ENCODE peak calls at places on chromosome 1, in ten cellular contexts. W, A, Q, P, H, F, O, R, L and X are unnamed samples.

GRCh38 chr1:85494957-85495266 is 30.0 kb upstream of the DDAH1 start:
- DNase-seq in O (no peak), H (no peak), F (no peak), P (no peak), Q (no peak), W (no peak), A (no peak), L (no peak), R (peak), X (no peak)

GRCh38 chr1:164363980-164364379 is 195.0 kb upstream of the PBX1 start:
- DNase-seq in Q (no peak), R (no peak), O (no peak), F (no peak), P (no peak), A (no peak), L (peak), W (no peak), H (no peak), X (no peak)

GRCh38 chr1:185263292-185263691 is 53.8 kb downstream of the IVNS1ABP start:
- DNase-seq in Q (no peak), P (no peak), L (no peak), W (no peak), O (no peak), A (no peak), F (no peak), R (no peak), H (no peak), X (no peak)

GRCh38 chr1:73800376-73800775 is 397.6 kb downstream of the LRRIQ3 start:
- DNase-seq in W (no peak), R (no peak), H (peak), O (no peak), P (no peak), Q (no peak), F (no peak), L (no peak), A (no peak), X (no peak)

GRCh38 chr1:154773551-154773950 is 96.5 kb downstream of the KCNN3 start:
- DNase-seq in F (peak), R (no peak), P (no peak), H (no peak), L (no peak), Q (no peak), W (no peak), O (peak), A (no peak), X (no peak)

GRCh38 chr1:205301220-205301821 is 20.2 kb downstream of the NUAK2 start:
- DNase-seq in O (no peak), H (peak), P (peak), F (peak), A (no peak), R (peak), Q (no peak), L (peak), W (no peak), X (no peak)

GRCh38 chr1:19061343-19061742 is 104.9 kb upstream of the IFFO2 start:
- DNase-seq in Q (no peak), O (no peak), W (no peak), A (no peak), P (no peak), L (no peak), R (no peak), F (no peak), H (no peak), X (no peak)

GRCh38 chr1:102181341-102181740 is 184.6 kb upstream of the OLFM3 start:
- DNase-seq in F (no peak), W (no peak), L (no peak), R (no peak), O (no peak), P (no peak), H (no peak), Q (no peak), A (no peak), X (no peak)

GRCh38 chr1:72281637-72282270 is 585 bp downstream of the NEGR1 start:
- DNase-seq in Q (no peak), W (peak), A (no peak), O (no peak), P (no peak), R (peak), L (no peak), H (no peak), F (no peak), X (no peak)

GRCh38 chr1:239563680-239564079 is 177.3 kb downstream of the CHRM3 start:
- DNase-seq in W (no peak), R (no peak), H (no peak), A (no peak), O (no peak), Q (no peak), P (no peak), L (no peak), F (no peak), X (no peak)

GRCh38 chr1:31295874-31296485 is 608 bp downstream of the SNRNP40 start:
- DNase-seq in H (no peak), P (no peak), W (no peak), R (no peak), F (no peak), L (no peak), Q (no peak), O (no peak), A (no peak), X (no peak)

GRCh38 chr1:167563579-167564246 is 10.2 kb upstream of the CREG1 start:
- DNase-seq in P (peak), W (no peak), H (no peak), Q (no peak), F (peak), R (no peak), A (no peak), O (no peak), L (peak), X (no peak)

GRCh38 chr1:118077331-118078055 is 107.5 kb downstream of the SPAG17 start:
- DNase-seq in O (no peak), F (peak), Q (no peak), R (peak), H (peak), L (no peak), P (peak), W (no peak), A (no peak), X (no peak)

GRCh38 chr1:111952258-111952657 is 37.2 kb downstream of the KCND3 start:
- DNase-seq in H (no peak), L (no peak), P (no peak), A (no peak), F (no peak), O (no peak), W (no peak), R (no peak), Q (no peak), X (no peak)

GRCh38 chr1:243991650-243992049 is 59.4 kb upstream of the ZBTB18 start:
- DNase-seq in L (no peak), Q (no peak), P (no peak), W (no peak), R (no peak), F (no peak), H (no peak), A (no peak), O (no peak), X (no peak)

GRCh38 chr1:67605209-67605780 is 79.7 kb upstream of the GADD45A start:
- DNase-seq in W (no peak), A (no peak), P (no peak), R (no peak), L (no peak), Q (no peak), O (no peak), F (no peak), H (no peak), X (no peak)

GRCh38 chr1:1240822-1241587 is 5.5 kb downstream of the C1QTNF12 start:
- DNase-seq in L (peak), Q (no peak), P (peak), O (no peak), A (no peak), F (no peak), H (peak), W (no peak), R (no peak), X (no peak)

GRCh38 chr1:41391834-41392527 is 30.7 kb downstream of the FOXO6 start:
- DNase-seq in H (no peak), L (no peak), R (no peak), Q (no peak), A (no peak), W (no peak), P (no peak), F (no peak), O (no peak), X (no peak)

GRCh38 chr1:216826206-216826605 is 103.0 kb upstream of the ESRRG start:
- DNase-seq in P (no peak), H (no peak), R (no peak), A (no peak), L (no peak), W (no peak), Q (no peak), F (no peak), O (no peak), X (no peak)

GRCh38 chr1:184051138-184051484 is 419 bp upstream of the TSEN15 start:
- DNase-seq in P (no peak), H (peak), F (peak), W (no peak), R (no peak), Q (no peak), O (no peak), A (no peak), L (no peak), X (no peak)

GRCh38 chr1:152964536-152964935 is 5.9 kb upstream of the SPRR4 start:
- DNase-seq in R (no peak), Q (no peak), H (no peak), F (no peak), W (no peak), P (no peak), A (no peak), O (no peak), L (no peak), X (no peak)

GRCh38 chr1:207866471-207867135 is 44.3 kb downstream of the CD34 start:
- DNase-seq in F (no peak), L (no peak), P (no peak), A (no peak), R (no peak), O (no peak), Q (no peak), W (peak), H (no peak), X (no peak)

GRCh38 chr1:227883641-227884301 is 64.0 kb downstream of the WNT9A start:
- DNase-seq in O (no peak), P (no peak), F (no peak), Q (no peak), H (no peak), R (no peak), A (no peak), L (peak), W (peak), X (no peak)

GRCh38 chr1:183635112-183635605 is 424 bp downstream of the ARPC5 start:
- DNase-seq in Q (no peak), F (peak), A (no peak), P (peak), R (no peak), L (peak), H (peak), W (peak), O (peak), X (no peak)

GRCh38 chr1:203320546-203321272 is 15.4 kb downstream of the BTG2 start:
- DNase-seq in Q (peak), P (peak), W (peak), R (no peak), A (peak), O (peak), L (peak), H (peak), F (peak), X (peak)

GRCh38 chr1:167756760-167757405 is 35.1 kb downstream of the MPZL1 start:
- DNase-seq in F (no peak), H (no peak), A (no peak), R (no peak), P (no peak), Q (no peak), L (no peak), O (no peak), W (no peak), X (no peak)

GRCh38 chr1:79044974-79045650 is 38.6 kb upstream of the ADGRL4 start:
- DNase-seq in F (no peak), R (peak), H (no peak), P (no peak), L (no peak), W (no peak), Q (no peak), A (no peak), O (no peak), X (no peak)

GRCh38 chr1:24935196-24935526 is 5.1 kb upstream of the RUNX3 start:
- DNase-seq in Q (no peak), F (no peak), H (no peak), P (no peak), O (no peak), W (no peak), L (no peak), R (no peak), A (no peak), X (no peak)

GRCh38 chr1:3552751-3553150 is 58.6 kb downstream of the MEGF6 start:
- DNase-seq in O (no peak), A (no peak), W (no peak), F (no peak), R (no peak), Q (no peak), L (no peak), H (no peak), P (no peak), X (no peak)